ENCODE peak calls at places on chromosomes 3 and 15, in four cellular contexts. M is CD4-positive, alpha-beta T cell; Q is heart right ventricle; C is progenitor cell of endocrine pancreas. P is an unnamed sample.

GRCh38 chr3:23490459-23490858 is 287.3 kb downstream of the UBE2E2 start:
- DNase-seq in M (no peak), Q (no peak), C (no peak), P (no peak)

GRCh38 chr3:140924097-140924873 is 17.4 kb upstream of the SLC25A36 start:
- DNase-seq in C (no peak), Q (peak; percentile 50), M (no peak), P (no peak)

GRCh38 chr15:60773893-60774292 is 295.0 kb upstream of the ICE2 start:
- DNase-seq in M (no peak), C (no peak), Q (no peak), P (no peak)

GRCh38 chr3:59573911-59574310 is 524.1 kb upstream of the CFAP20DC start:
- DNase-seq in C (no peak), Q (peak; percentile 11), M (no peak), P (no peak)

GRCh38 chr3:65996605-65997004 is 42.1 kb downstream of the MAGI1 start:
- DNase-seq in Q (peak; percentile 17), M (no peak), C (no peak), P (no peak)

GRCh38 chr3:140974900-140975299 is 33.3 kb downstream of the SLC25A36 start:
- DNase-seq in C (no peak), M (no peak), Q (no peak), P (no peak)

GRCh38 chr15:90001062-90001682 is at the start of gene ZNF710:
- DNase-seq in Q (peak; percentile 51), M (no peak), C (no peak), P (no peak)

GRCh38 chr15:21270474-21270873 is 169.8 kb downstream of the POTEB3 start:
- DNase-seq in Q (no peak), M (no peak), C (no peak), P (no peak)

GRCh38 chr15:67750371-67750770 is 74.9 kb upstream of the SKOR1 start:
- DNase-seq in Q (no peak), C (no peak), M (no peak), P (no peak)

GRCh38 chr3:194906970-194907629 is 221.4 kb downstream of the FAM43A start:
- DNase-seq in Q (no peak), M (no peak), C (no peak), P (no peak)

GRCh38 chr15:53126144-53126543 is 336.0 kb upstream of the ONECUT1 start:
- DNase-seq in M (no peak), Q (no peak), C (no peak), P (no peak)

GRCh38 chr3:32841875-32842505 is 24.2 kb downstream of the TRIM71 start:
- DNase-seq in M (no peak), C (no peak), Q (no peak), P (no peak)

GRCh38 chr3:13282986-13283876 is 136.9 kb downstream of the NUP210 start:
- DNase-seq in Q (peak; percentile 46), C (no peak), M (no peak), P (no peak)

GRCh38 chr3:141383555-141384129 is 15.3 kb downstream of the ZBTB38 start:
- DNase-seq in M (no peak), C (no peak), Q (no peak), P (no peak)

GRCh38 chr3:48478631-48479555 is 25.1 kb downstream of the SHISA5 start:
- DNase-seq in C (no peak), Q (no peak), M (peak; percentile 61), P (peak; percentile 64)

GRCh38 chr3:59581000-59581399 is 531.2 kb upstream of the CFAP20DC start:
- DNase-seq in M (no peak), Q (no peak), C (no peak), P (no peak)

GRCh38 chr15:81049835-81050234 is 49.1 kb downstream of the TLNRD1 start:
- DNase-seq in M (no peak), C (no peak), Q (no peak), P (no peak)

GRCh38 chr3:16917256-16917935 is 32.6 kb downstream of the PLCL2 start:
- DNase-seq in M (no peak), C (no peak), Q (no peak), P (no peak)

GRCh38 chr15:29065571-29065970 is 179.8 kb downstream of the APBA2 start:
- DNase-seq in M (no peak), C (no peak), Q (no peak), P (no peak)

GRCh38 chr15:42367041-42367440 is 7.7 kb downstream of the CAPN3 start:
- DNase-seq in M (no peak), C (no peak), Q (no peak), P (no peak)

GRCh38 chr15:39641187-39641889 is 60.5 kb downstream of the THBS1 start:
- DNase-seq in Q (no peak), M (no peak), C (no peak), P (no peak)

GRCh38 chr3:37740471-37740870 is 121.2 kb upstream of the CTDSPL start:
- DNase-seq in C (no peak), Q (no peak), M (no peak), P (no peak)

GRCh38 chr3:40645883-40646282 is 121.1 kb downstream of the ZNF621 start:
- DNase-seq in M (no peak), C (no peak), Q (no peak), P (no peak)

GRCh38 chr3:176349706-176350105 is 847.6 kb downstream of the TBL1XR1 start:
- DNase-seq in C (no peak), Q (no peak), M (no peak), P (no peak)

GRCh38 chr3:87006844-87007439 is 16.0 kb upstream of the VGLL3 start:
- DNase-seq in M (no peak), C (no peak), Q (no peak), P (no peak)
- TF ChIP-seq CTCF in M (no peak), C (peak; percentile 51), Q (no peak), P (no peak)

GRCh38 chr3:15860014-15860934 is 62.5 kb upstream of the ANKRD28 start:
- DNase-seq in C (peak; percentile 13), M (no peak), Q (no peak), P (no peak)
- TF ChIP-seq CTCF in C (no peak), M (no peak), Q (no peak), P (no peak)

GRCh38 chr3:126263539-126263938 is 83.2 kb upstream of the ALDH1L1 start:
- DNase-seq in Q (no peak), M (no peak), C (no peak), P (no peak)

GRCh38 chr3:126259411-126260391 is 79.3 kb upstream of the ALDH1L1 start:
- DNase-seq in M (no peak), Q (peak; percentile 76), C (no peak), P (no peak)

GRCh38 chr3:126258670-126259069 is 78.3 kb upstream of the ALDH1L1 start:
- DNase-seq in M (no peak), Q (no peak), C (no peak), P (no peak)

GRCh38 chr3:126262227-126262626 is 81.8 kb upstream of the ALDH1L1 start:
- DNase-seq in M (no peak), C (no peak), Q (no peak), P (no peak)

DNA sequence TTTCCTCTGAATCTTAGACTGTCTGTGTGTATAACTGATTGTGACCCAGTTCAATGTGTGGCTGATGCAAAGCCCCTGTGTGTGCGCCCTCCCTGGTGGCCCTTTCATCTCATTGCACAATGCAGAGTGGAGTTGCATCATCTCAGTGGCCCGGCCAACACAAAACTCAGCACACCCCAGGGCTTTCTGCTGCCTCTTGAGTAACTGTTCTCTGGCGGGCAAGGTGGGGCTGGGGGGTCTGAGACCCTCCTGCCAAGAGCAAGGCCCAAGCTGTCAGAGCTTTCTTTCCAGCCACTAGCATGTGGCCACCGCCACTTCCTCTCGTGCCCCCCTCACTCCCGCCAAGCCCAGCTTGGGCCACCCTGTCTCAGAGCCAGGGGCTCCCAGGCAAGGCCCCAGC is 80.7 kb upstream of the ALDH1L1 start:
- DNase-seq in C (no peak), M (no peak), Q (peak; percentile 63), P (no peak)
- TF ChIP-seq CTCF in C (peak; percentile 14), M (no peak), Q (no peak), P (no peak)

GRCh38 chr3:19808834-19809233 is 125.2 kb downstream of the EFHB start:
- DNase-seq in Q (no peak), M (no peak), C (no peak), P (no peak)
- TF ChIP-seq CTCF in Q (no peak), M (no peak), C (no peak), P (no peak)

DNA sequence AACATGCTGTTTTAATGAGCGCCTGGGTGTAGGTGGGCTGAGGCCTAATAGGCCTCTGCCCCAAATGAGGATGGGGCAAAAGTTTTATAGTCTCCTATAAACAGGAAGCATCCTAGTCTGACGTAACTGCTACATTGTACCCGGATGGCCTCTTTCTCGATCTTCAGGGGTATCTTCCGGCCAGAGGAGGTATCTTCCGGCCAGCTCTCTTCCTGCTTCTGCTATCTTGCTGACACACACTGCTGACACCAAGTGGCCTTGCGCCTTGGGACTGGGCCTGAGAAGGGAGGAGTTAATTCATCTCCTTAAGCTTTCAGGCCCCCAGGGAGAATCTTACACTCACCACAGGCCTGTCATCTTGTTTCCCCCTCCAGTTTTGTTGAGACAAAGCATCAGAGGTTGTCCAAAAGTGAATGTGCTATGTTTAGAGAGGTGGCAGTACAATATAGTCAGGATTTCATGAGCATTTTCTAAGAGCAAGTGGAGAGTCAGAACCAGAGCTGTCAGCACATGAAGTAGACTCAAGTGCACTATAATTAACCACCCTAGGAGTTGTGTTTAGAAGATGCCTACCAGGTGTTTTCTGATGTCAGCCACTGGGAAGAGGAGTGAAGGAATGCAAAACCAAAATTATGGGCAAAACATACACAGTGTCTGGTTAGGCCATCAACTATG is 15.6 kb upstream of the IGSF10 start:
- DNase-seq in Q (no peak), M (no peak), C (no peak), P (no peak)
- TF ChIP-seq CTCF in Q (no peak), M (no peak), C (no peak), P (no peak)

GRCh38 chr3:52281980-52282801 is 3.7 kb upstream of the WDR82 start:
- DNase-seq in Q (no peak), M (peak; percentile 46), C (no peak), P (peak; percentile 37)

GRCh38 chr3:52277071-52277964 is 1.1 kb downstream of the WDR82 start:
- DNase-seq in Q (peak; percentile 85), C (no peak), M (peak; percentile 61), P (peak; percentile 71)

GRCh38 chr3:52278510-52279069 is at the start of gene WDR82:
- DNase-seq in C (peak; percentile 98), M (peak; percentile 99), Q (peak; percentile 99), P (peak; percentile 98)

GRCh38 chr3:52280046-52280445 is 1.6 kb upstream of the WDR82 start:
- DNase-seq in M (no peak), Q (no peak), C (no peak), P (no peak)

GRCh38 chr3:52277972-52278509 is 408 bp downstream of the WDR82 start:
- DNase-seq in M (no peak), Q (no peak), C (no peak), P (no peak)
- TF ChIP-seq CTCF in M (peak; percentile 38), Q (peak; percentile 36), C (peak; percentile 54), P (peak; percentile 23)

GRCh38 chr3:160758929-160759577 is 3.0 kb downstream of the PPM1L start:
- DNase-seq in M (no peak), Q (no peak), C (no peak), P (no peak)
- TF ChIP-seq CTCF in M (no peak), Q (no peak), C (no peak), P (no peak)

DNA sequence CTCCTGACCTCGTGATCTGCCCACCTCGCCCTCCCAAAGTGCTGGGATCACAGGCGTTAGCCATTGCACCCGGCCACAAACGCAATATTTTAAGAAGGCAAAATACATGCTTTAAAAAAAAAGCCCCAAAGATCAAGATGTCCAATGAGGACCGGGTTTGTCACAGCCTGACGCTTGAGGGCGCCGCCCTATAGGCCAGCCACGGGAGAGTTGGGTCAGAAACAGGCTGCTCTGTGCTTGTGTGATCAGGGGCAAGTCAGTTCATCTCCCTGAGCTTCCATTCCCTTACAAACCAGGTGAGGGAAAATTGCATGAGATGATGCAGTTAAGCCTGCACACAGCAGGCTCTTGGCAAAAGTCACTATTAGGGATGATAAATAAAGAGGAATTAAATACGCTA is 23.9 kb downstream of the FAM174B start:
- DNase-seq in M (no peak), Q (no peak), C (no peak), P (no peak)
- TF ChIP-seq CTCF in M (no peak), Q (no peak), C (no peak), P (no peak)